ENCODE peak calls at places on chromosomes 11 and 22, in nine cellular contexts. One of them, this sample, is unnamed.

GRCh38 chr11:109795234-109795633 is 298.0 kb upstream of the ZC3H12C start:
- DNase-seq in cardiac muscle cell: no peak
- DNase-seq in NCI-H146: no peak
- DNase-seq in naive B cell: no peak
- DNase-seq in psoas muscle: no peak
- DNase-seq in GM13976: no peak
- DNase-seq in amniotic stem cell: no peak
- DNase-seq in NCI-H1930: no peak
- DNase-seq in ELR: peak
- DNase-seq in this sample: no peak

GRCh38 chr22:45842141-45842831 is 134.7 kb downstream of the WNT7B start:
- DNase-seq in cardiac muscle cell: peak
- DNase-seq in NCI-H146: no peak
- DNase-seq in naive B cell: no peak
- DNase-seq in psoas muscle: no peak
- DNase-seq in GM13976: no peak
- DNase-seq in amniotic stem cell: no peak
- DNase-seq in NCI-H1930: no peak
- DNase-seq in ELR: peak
- DNase-seq in this sample: no peak

GRCh38 chr11:120666121-120666639 is 154.6 kb downstream of the GRIK4 start:
- DNase-seq in cardiac muscle cell: no peak
- DNase-seq in NCI-H146: no peak
- DNase-seq in naive B cell: no peak
- DNase-seq in psoas muscle: no peak
- DNase-seq in GM13976: no peak
- DNase-seq in amniotic stem cell: no peak
- DNase-seq in NCI-H1930: no peak
- DNase-seq in ELR: no peak
- DNase-seq in this sample: no peak

GRCh38 chr11:19766810-19767209 is 54.2 kb downstream of the NAV2 start:
- DNase-seq in cardiac muscle cell: no peak
- DNase-seq in NCI-H146: no peak
- DNase-seq in naive B cell: no peak
- DNase-seq in psoas muscle: no peak
- DNase-seq in GM13976: no peak
- DNase-seq in amniotic stem cell: no peak
- DNase-seq in NCI-H1930: no peak
- DNase-seq in ELR: peak
- DNase-seq in this sample: no peak

GRCh38 chr11:19218801-19219460 is 17.1 kb upstream of the CSRP3 start:
- DNase-seq in cardiac muscle cell: peak
- DNase-seq in NCI-H146: no peak
- DNase-seq in naive B cell: no peak
- DNase-seq in psoas muscle: peak
- DNase-seq in GM13976: no peak
- DNase-seq in amniotic stem cell: no peak
- DNase-seq in NCI-H1930: no peak
- DNase-seq in ELR: no peak
- DNase-seq in this sample: no peak

GRCh38 chr22:44671742-44672141 is 30.3 kb upstream of the PRR5 start:
- DNase-seq in cardiac muscle cell: peak
- DNase-seq in NCI-H146: no peak
- DNase-seq in naive B cell: no peak
- DNase-seq in psoas muscle: peak
- DNase-seq in GM13976: no peak
- DNase-seq in amniotic stem cell: no peak
- DNase-seq in NCI-H1930: no peak
- DNase-seq in ELR: peak
- DNase-seq in this sample: no peak

GRCh38 chr11:3128356-3129180 is 36.5 kb downstream of the OSBPL5 start:
- DNase-seq in cardiac muscle cell: no peak
- DNase-seq in NCI-H146: no peak
- DNase-seq in naive B cell: no peak
- DNase-seq in psoas muscle: peak
- DNase-seq in GM13976: no peak
- DNase-seq in amniotic stem cell: no peak
- DNase-seq in NCI-H1930: no peak
- DNase-seq in ELR: no peak
- DNase-seq in this sample: peak

GRCh38 chr11:43518407-43519165 is 159.9 kb downstream of the TTC17 start:
- DNase-seq in cardiac muscle cell: peak
- DNase-seq in NCI-H146: no peak
- DNase-seq in naive B cell: no peak
- DNase-seq in psoas muscle: no peak
- DNase-seq in GM13976: peak
- DNase-seq in amniotic stem cell: no peak
- DNase-seq in NCI-H1930: no peak
- DNase-seq in ELR: peak
- DNase-seq in this sample: no peak

GRCh38 chr22:41976961-41977566 is 7.8 kb downstream of the SEPTIN3 start:
- DNase-seq in cardiac muscle cell: no peak
- DNase-seq in NCI-H146: peak
- DNase-seq in naive B cell: no peak
- DNase-seq in psoas muscle: no peak
- DNase-seq in GM13976: no peak
- DNase-seq in amniotic stem cell: no peak
- DNase-seq in NCI-H1930: no peak
- DNase-seq in ELR: no peak
- DNase-seq in this sample: no peak

GRCh38 chr22:35178446-35178845 is 78.8 kb upstream of the HMGXB4 start:
- DNase-seq in cardiac muscle cell: no peak
- DNase-seq in NCI-H146: no peak
- DNase-seq in naive B cell: no peak
- DNase-seq in psoas muscle: no peak
- DNase-seq in GM13976: no peak
- DNase-seq in amniotic stem cell: no peak
- DNase-seq in NCI-H1930: no peak
- DNase-seq in ELR: no peak
- DNase-seq in this sample: no peak

GRCh38 chr11:71251159-71251721 is 1.1 kb downstream of the SHANK2 start:
- DNase-seq in cardiac muscle cell: peak
- DNase-seq in NCI-H146: no peak
- DNase-seq in naive B cell: no peak
- DNase-seq in psoas muscle: no peak
- DNase-seq in GM13976: no peak
- DNase-seq in amniotic stem cell: no peak
- DNase-seq in NCI-H1930: no peak
- DNase-seq in ELR: no peak
- DNase-seq in this sample: no peak

GRCh38 chr22:50318698-50319411 is 8.0 kb downstream of the DENND6B start:
- DNase-seq in cardiac muscle cell: no peak
- DNase-seq in NCI-H146: no peak
- DNase-seq in naive B cell: no peak
- DNase-seq in psoas muscle: no peak
- DNase-seq in GM13976: no peak
- DNase-seq in amniotic stem cell: no peak
- DNase-seq in NCI-H1930: no peak
- DNase-seq in ELR: no peak
- DNase-seq in this sample: no peak

GRCh38 chr11:62146476-62147200 is 22.8 kb downstream of the INCENP start:
- DNase-seq in cardiac muscle cell: no peak
- DNase-seq in NCI-H146: no peak
- DNase-seq in naive B cell: no peak
- DNase-seq in psoas muscle: no peak
- DNase-seq in GM13976: no peak
- DNase-seq in amniotic stem cell: no peak
- DNase-seq in NCI-H1930: no peak
- DNase-seq in ELR: no peak
- DNase-seq in this sample: no peak

GRCh38 chr11:46553746-46554204 is 40.0 kb downstream of the AMBRA1 start:
- DNase-seq in cardiac muscle cell: peak
- DNase-seq in NCI-H146: no peak
- DNase-seq in naive B cell: no peak
- DNase-seq in psoas muscle: no peak
- DNase-seq in GM13976: no peak
- DNase-seq in amniotic stem cell: no peak
- DNase-seq in NCI-H1930: no peak
- DNase-seq in ELR: peak
- DNase-seq in this sample: no peak

GRCh38 chr11:126978911-126979310 is 21.7 kb downstream of the KIRREL3 start:
- DNase-seq in cardiac muscle cell: no peak
- DNase-seq in NCI-H146: peak
- DNase-seq in naive B cell: no peak
- DNase-seq in psoas muscle: no peak
- DNase-seq in GM13976: no peak
- DNase-seq in amniotic stem cell: no peak
- DNase-seq in NCI-H1930: peak
- DNase-seq in ELR: no peak
- DNase-seq in this sample: no peak

GRCh38 chr11:122167100-122167499 is 51.1 kb upstream of the BLID start:
- DNase-seq in cardiac muscle cell: peak
- DNase-seq in NCI-H146: no peak
- DNase-seq in naive B cell: no peak
- DNase-seq in psoas muscle: no peak
- DNase-seq in GM13976: no peak
- DNase-seq in amniotic stem cell: no peak
- DNase-seq in NCI-H1930: no peak
- DNase-seq in ELR: peak
- DNase-seq in this sample: no peak